ENCODE peak calls at places on chromosomes 3 and 15, in ten cellular contexts. One of them, this sample, is unnamed.

GRCh38 chr3:140303875-140304274 is 368.9 kb downstream of the CLSTN2 start:
- DNase-seq in GM19239: no peak
- DNase-seq in stomach: no peak
- DNase-seq in T47D: no peak
- DNase-seq in glomerular endothelial cell: no peak
- DNase-seq in T-helper 2 cell: no peak
- DNase-seq in T-helper 1 cell: no peak
- DNase-seq in GM23248: no peak
- DNase-seq in CD8-positive, alpha-beta memory T cell: no peak
- DNase-seq in kidney glomerular epithelial cell: no peak
- DNase-seq in this sample: no peak

GRCh38 chr3:107928084-107928445 is 162.8 kb downstream of the CD47 start:
- DNase-seq in GM19239: no peak
- DNase-seq in stomach: no peak
- DNase-seq in glomerular endothelial cell: no peak
- DNase-seq in CD8-positive, alpha-beta memory T cell: no peak
- DNase-seq in T-helper 1 cell: peak; percentile 11
- DNase-seq in T-helper 2 cell: no peak
- DNase-seq in GM23248: peak; percentile 72
- DNase-seq in T47D: no peak
- DNase-seq in kidney glomerular epithelial cell: no peak
- DNase-seq in this sample: no peak

GRCh38 chr3:179000144-179000543 is 71.5 kb downstream of the ZMAT3 start:
- DNase-seq in GM19239: no peak
- DNase-seq in T-helper 2 cell: no peak
- DNase-seq in stomach: no peak
- DNase-seq in kidney glomerular epithelial cell: no peak
- DNase-seq in GM23248: peak; percentile 46
- DNase-seq in T-helper 1 cell: peak; percentile 18
- DNase-seq in CD8-positive, alpha-beta memory T cell: no peak
- DNase-seq in glomerular endothelial cell: no peak
- DNase-seq in T47D: no peak
- DNase-seq in this sample: no peak

GRCh38 chr3:128736598-128736997 is 10.6 kb downstream of the RAB7A start:
- DNase-seq in glomerular endothelial cell: no peak
- DNase-seq in T-helper 1 cell: no peak
- DNase-seq in T-helper 2 cell: no peak
- DNase-seq in kidney glomerular epithelial cell: no peak
- DNase-seq in CD8-positive, alpha-beta memory T cell: no peak
- DNase-seq in T47D: no peak
- DNase-seq in GM23248: peak; percentile 75
- DNase-seq in GM19239: no peak
- DNase-seq in stomach: no peak
- DNase-seq in this sample: no peak

GRCh38 chr3:16290827-16291196 is 25.8 kb downstream of the OXNAD1 start:
- DNase-seq in CD8-positive, alpha-beta memory T cell: no peak
- DNase-seq in kidney glomerular epithelial cell: no peak
- DNase-seq in GM23248: peak; percentile 19
- DNase-seq in T-helper 2 cell: peak; percentile 54
- DNase-seq in T-helper 1 cell: peak; percentile 89
- DNase-seq in T47D: no peak
- DNase-seq in GM19239: no peak
- DNase-seq in stomach: no peak
- DNase-seq in glomerular endothelial cell: no peak
- DNase-seq in this sample: peak; percentile 69

GRCh38 chr15:57861805-57862586 is 155.5 kb downstream of the POLR2M start:
- DNase-seq in stomach: no peak
- DNase-seq in T47D: no peak
- DNase-seq in T-helper 2 cell: no peak
- DNase-seq in kidney glomerular epithelial cell: peak; percentile 63
- DNase-seq in CD8-positive, alpha-beta memory T cell: no peak
- DNase-seq in T-helper 1 cell: no peak
- DNase-seq in glomerular endothelial cell: no peak
- DNase-seq in GM23248: peak; percentile 93
- DNase-seq in GM19239: no peak
- DNase-seq in this sample: no peak

GRCh38 chr3:101154386-101154785 is 161.2 kb upstream of the ABI3BP start:
- DNase-seq in glomerular endothelial cell: no peak
- DNase-seq in GM23248: no peak
- DNase-seq in stomach: no peak
- DNase-seq in GM19239: no peak
- DNase-seq in T-helper 2 cell: no peak
- DNase-seq in kidney glomerular epithelial cell: no peak
- DNase-seq in T47D: no peak
- DNase-seq in T-helper 1 cell: no peak
- DNase-seq in CD8-positive, alpha-beta memory T cell: no peak
- DNase-seq in this sample: no peak

GRCh38 chr3:27644936-27645335 is 77.2 kb downstream of the EOMES start:
- DNase-seq in T-helper 1 cell: no peak
- DNase-seq in T47D: no peak
- DNase-seq in T-helper 2 cell: no peak
- DNase-seq in GM19239: no peak
- DNase-seq in kidney glomerular epithelial cell: no peak
- DNase-seq in stomach: no peak
- DNase-seq in glomerular endothelial cell: no peak
- DNase-seq in GM23248: peak; percentile 33
- DNase-seq in CD8-positive, alpha-beta memory T cell: no peak
- DNase-seq in this sample: no peak

GRCh38 chr15:78388865-78389264 is 48.7 kb downstream of the CRABP1 start:
- DNase-seq in GM19239: no peak
- DNase-seq in CD8-positive, alpha-beta memory T cell: no peak
- DNase-seq in glomerular endothelial cell: no peak
- DNase-seq in kidney glomerular epithelial cell: no peak
- DNase-seq in stomach: peak; percentile 14
- DNase-seq in T-helper 2 cell: no peak
- DNase-seq in GM23248: no peak
- DNase-seq in T47D: no peak
- DNase-seq in T-helper 1 cell: no peak
- DNase-seq in this sample: no peak

GRCh38 chr15:92907880-92908279 is 7.8 kb downstream of the CHD2 start:
- DNase-seq in T-helper 2 cell: no peak
- DNase-seq in T47D: no peak
- DNase-seq in CD8-positive, alpha-beta memory T cell: no peak
- DNase-seq in stomach: no peak
- DNase-seq in T-helper 1 cell: peak; percentile 49
- DNase-seq in GM23248: peak; percentile 97
- DNase-seq in kidney glomerular epithelial cell: peak; percentile 94
- DNase-seq in glomerular endothelial cell: no peak
- DNase-seq in GM19239: no peak
- DNase-seq in this sample: no peak

GRCh38 chr3:168956087-168956486 is 707.4 kb downstream of the MECOM start:
- DNase-seq in GM23248: no peak
- DNase-seq in kidney glomerular epithelial cell: no peak
- DNase-seq in T47D: no peak
- DNase-seq in GM19239: no peak
- DNase-seq in stomach: no peak
- DNase-seq in glomerular endothelial cell: no peak
- DNase-seq in CD8-positive, alpha-beta memory T cell: no peak
- DNase-seq in T-helper 1 cell: no peak
- DNase-seq in T-helper 2 cell: no peak
- DNase-seq in this sample: no peak

GRCh38 chr3:159229161-159229560 is 427.3 kb downstream of the MFSD1 start:
- DNase-seq in CD8-positive, alpha-beta memory T cell: no peak
- DNase-seq in T-helper 2 cell: no peak
- DNase-seq in GM23248: no peak
- DNase-seq in stomach: no peak
- DNase-seq in glomerular endothelial cell: no peak
- DNase-seq in T-helper 1 cell: no peak
- DNase-seq in GM19239: no peak
- DNase-seq in kidney glomerular epithelial cell: no peak
- DNase-seq in T47D: no peak
- DNase-seq in this sample: no peak

GRCh38 chr3:194938845-194939531 is 253.3 kb downstream of the FAM43A start:
- DNase-seq in GM19239: no peak
- DNase-seq in glomerular endothelial cell: no peak
- DNase-seq in T47D: no peak
- DNase-seq in kidney glomerular epithelial cell: no peak
- DNase-seq in CD8-positive, alpha-beta memory T cell: no peak
- DNase-seq in stomach: no peak
- DNase-seq in GM23248: no peak
- DNase-seq in T-helper 2 cell: no peak
- DNase-seq in T-helper 1 cell: no peak
- DNase-seq in this sample: no peak

GRCh38 chr3:101513419-101513986 is 491 bp upstream of the SENP7 start:
- DNase-seq in GM23248: peak; percentile 88
- DNase-seq in stomach: no peak
- DNase-seq in kidney glomerular epithelial cell: peak; percentile 78
- DNase-seq in GM19239: peak; percentile 39
- DNase-seq in glomerular endothelial cell: peak; percentile 52
- DNase-seq in CD8-positive, alpha-beta memory T cell: no peak
- DNase-seq in T47D: no peak
- DNase-seq in T-helper 1 cell: no peak
- DNase-seq in T-helper 2 cell: no peak
- DNase-seq in this sample: no peak

GRCh38 chr15:48855501-48856440 is 22.2 kb upstream of the EID1 start:
- DNase-seq in stomach: no peak
- DNase-seq in GM19239: no peak
- DNase-seq in CD8-positive, alpha-beta memory T cell: no peak
- DNase-seq in kidney glomerular epithelial cell: peak; percentile 71
- DNase-seq in GM23248: peak; percentile 74
- DNase-seq in T47D: peak; percentile 32
- DNase-seq in T-helper 2 cell: no peak
- DNase-seq in glomerular endothelial cell: no peak
- DNase-seq in T-helper 1 cell: no peak
- DNase-seq in this sample: no peak

GRCh38 chr3:34947849-34948248 is 691.5 kb upstream of the ARPP21 start:
- DNase-seq in CD8-positive, alpha-beta memory T cell: no peak
- DNase-seq in T-helper 1 cell: no peak
- DNase-seq in T47D: no peak
- DNase-seq in glomerular endothelial cell: peak; percentile 52
- DNase-seq in GM23248: peak; percentile 0
- DNase-seq in stomach: no peak
- DNase-seq in GM19239: no peak
- DNase-seq in kidney glomerular epithelial cell: peak; percentile 85
- DNase-seq in T-helper 2 cell: no peak
- DNase-seq in this sample: no peak

GRCh38 chr15:49815937-49816336 is 195.1 kb downstream of the DTWD1 start:
- DNase-seq in stomach: no peak
- DNase-seq in glomerular endothelial cell: no peak
- DNase-seq in T47D: no peak
- DNase-seq in GM23248: peak; percentile 93
- DNase-seq in T-helper 2 cell: no peak
- DNase-seq in GM19239: peak; percentile 19
- DNase-seq in CD8-positive, alpha-beta memory T cell: no peak
- DNase-seq in kidney glomerular epithelial cell: no peak
- DNase-seq in T-helper 1 cell: peak; percentile 6
- DNase-seq in this sample: no peak

GRCh38 chr3:54830658-54831057 is 97.2 kb downstream of the LRTM1 start:
- DNase-seq in T47D: peak; percentile 4
- DNase-seq in kidney glomerular epithelial cell: peak; percentile 6
- DNase-seq in GM19239: no peak
- DNase-seq in CD8-positive, alpha-beta memory T cell: no peak
- DNase-seq in glomerular endothelial cell: no peak
- DNase-seq in T-helper 1 cell: no peak
- DNase-seq in stomach: no peak
- DNase-seq in T-helper 2 cell: no peak
- DNase-seq in GM23248: peak; percentile 14
- DNase-seq in this sample: no peak

GRCh38 chr3:125123455-125123854 is 67.7 kb upstream of the HEG1 start:
- DNase-seq in CD8-positive, alpha-beta memory T cell: no peak
- DNase-seq in glomerular endothelial cell: no peak
- DNase-seq in GM19239: no peak
- DNase-seq in T-helper 1 cell: no peak
- DNase-seq in T47D: no peak
- DNase-seq in stomach: no peak
- DNase-seq in T-helper 2 cell: no peak
- DNase-seq in kidney glomerular epithelial cell: no peak
- DNase-seq in GM23248: peak; percentile 65
- DNase-seq in this sample: no peak

GRCh38 chr3:46997453-46998091 is 18.1 kb downstream of the NBEAL2 start:
- DNase-seq in stomach: no peak
- DNase-seq in GM23248: no peak
- DNase-seq in T-helper 1 cell: no peak
- DNase-seq in GM19239: no peak
- DNase-seq in kidney glomerular epithelial cell: no peak
- DNase-seq in T-helper 2 cell: no peak
- DNase-seq in glomerular endothelial cell: no peak
- DNase-seq in CD8-positive, alpha-beta memory T cell: no peak
- DNase-seq in T47D: no peak
- DNase-seq in this sample: no peak

GRCh38 chr3:124981472-124981871 is 46.9 kb upstream of the MUC13 start:
- DNase-seq in stomach: no peak
- DNase-seq in kidney glomerular epithelial cell: no peak
- DNase-seq in T47D: no peak
- DNase-seq in glomerular endothelial cell: no peak
- DNase-seq in GM19239: no peak
- DNase-seq in T-helper 2 cell: no peak
- DNase-seq in T-helper 1 cell: no peak
- DNase-seq in GM23248: no peak
- DNase-seq in CD8-positive, alpha-beta memory T cell: no peak
- DNase-seq in this sample: no peak

GRCh38 chr3:160098261-160098908 is 109.8 kb downstream of the IL12A start:
- DNase-seq in T-helper 2 cell: no peak
- DNase-seq in GM19239: no peak
- DNase-seq in GM23248: peak; percentile 54
- DNase-seq in T47D: no peak
- DNase-seq in T-helper 1 cell: no peak
- DNase-seq in glomerular endothelial cell: no peak
- DNase-seq in kidney glomerular epithelial cell: no peak
- DNase-seq in stomach: no peak
- DNase-seq in CD8-positive, alpha-beta memory T cell: no peak
- DNase-seq in this sample: no peak

GRCh38 chr15:48644827-48645557 is 517 bp downstream of the FBN1 start:
- DNase-seq in T-helper 2 cell: no peak
- DNase-seq in stomach: no peak
- DNase-seq in T47D: no peak
- DNase-seq in CD8-positive, alpha-beta memory T cell: no peak
- DNase-seq in kidney glomerular epithelial cell: peak; percentile 47
- DNase-seq in GM19239: peak; percentile 31
- DNase-seq in GM23248: peak; percentile 78
- DNase-seq in T-helper 1 cell: no peak
- DNase-seq in glomerular endothelial cell: no peak
- DNase-seq in this sample: no peak

GRCh38 chr15:22895465-22896190 is 57.2 kb downstream of the NIPA2 start:
- DNase-seq in T47D: peak; percentile 91
- DNase-seq in glomerular endothelial cell: no peak
- DNase-seq in CD8-positive, alpha-beta memory T cell: no peak
- DNase-seq in kidney glomerular epithelial cell: peak; percentile 29
- DNase-seq in T-helper 2 cell: no peak
- DNase-seq in GM19239: no peak
- DNase-seq in stomach: peak; percentile 60
- DNase-seq in T-helper 1 cell: peak; percentile 68
- DNase-seq in GM23248: peak; percentile 30
- DNase-seq in this sample: no peak

GRCh38 chr3:156448300-156448699 is 106.6 kb downstream of the SSR3 start:
- DNase-seq in GM23248: peak; percentile 60
- DNase-seq in T-helper 1 cell: peak; percentile 26
- DNase-seq in stomach: no peak
- DNase-seq in GM19239: peak; percentile 28
- DNase-seq in T47D: peak; percentile 42
- DNase-seq in glomerular endothelial cell: no peak
- DNase-seq in T-helper 2 cell: peak; percentile 13
- DNase-seq in kidney glomerular epithelial cell: no peak
- DNase-seq in CD8-positive, alpha-beta memory T cell: peak; percentile 13
- DNase-seq in this sample: peak; percentile 3

GRCh38 chr3:156793851-156794250 is 32.3 kb upstream of the LEKR1 start:
- DNase-seq in GM19239: no peak
- DNase-seq in T-helper 1 cell: no peak
- DNase-seq in CD8-positive, alpha-beta memory T cell: no peak
- DNase-seq in kidney glomerular epithelial cell: no peak
- DNase-seq in T47D: no peak
- DNase-seq in stomach: no peak
- DNase-seq in glomerular endothelial cell: no peak
- DNase-seq in GM23248: no peak
- DNase-seq in T-helper 2 cell: no peak
- DNase-seq in this sample: no peak

GRCh38 chr3:189305412-189305811 is 133.6 kb downstream of the TPRG1 start:
- DNase-seq in kidney glomerular epithelial cell: no peak
- DNase-seq in GM23248: peak; percentile 58
- DNase-seq in GM19239: no peak
- DNase-seq in T-helper 2 cell: no peak
- DNase-seq in glomerular endothelial cell: no peak
- DNase-seq in T47D: no peak
- DNase-seq in CD8-positive, alpha-beta memory T cell: no peak
- DNase-seq in stomach: no peak
- DNase-seq in T-helper 1 cell: peak; percentile 77
- DNase-seq in this sample: no peak

GRCh38 chr3:71784914-71785593 is at the start of gene PROK2:
- DNase-seq in glomerular endothelial cell: no peak
- DNase-seq in CD8-positive, alpha-beta memory T cell: peak; percentile 9
- DNase-seq in stomach: no peak
- DNase-seq in GM19239: no peak
- DNase-seq in T-helper 2 cell: no peak
- DNase-seq in T-helper 1 cell: peak; percentile 40
- DNase-seq in kidney glomerular epithelial cell: no peak
- DNase-seq in GM23248: peak; percentile 49
- DNase-seq in T47D: no peak
- DNase-seq in this sample: no peak

This sample was measured in stimulated activated naive CD4-positive, alpha-beta T cell.